ENCODE peak calls at places on chromosomes 5 and 9, in ten cellular contexts. I is SK-N-SH; R is cardiac muscle cell; O is CD4-positive, alpha-beta T cell; L is GM13977; Q is hepatocyte; V is kidney epithelial cell; M is NB4; U is AG04449; N is colonic mucosa. D is an unnamed sample.

GRCh38 chr5:96940586-96940985 is 4.7 kb downstream of the LNPEP start:
- DNase-seq in O (no peak), L (no peak), M (no peak), N (no peak), R (no peak), V (no peak), U (no peak), Q (no peak), I (no peak), D (no peak)

GRCh38 chr9:127154390-127155191 is 32.2 kb upstream of the ANGPTL2 start:
- DNase-seq in O (no peak), M (no peak), U (no peak), L (peak; percentile 46), R (no peak), I (no peak), N (peak; percentile 25), Q (no peak), V (no peak), D (no peak)

GRCh38 chr5:66231508-66231907 is 87.4 kb downstream of the SREK1 start:
- DNase-seq in O (no peak), U (no peak), I (no peak), L (no peak), V (no peak), Q (no peak), R (no peak), M (no peak), N (no peak), D (no peak)

GRCh38 chr9:121393318-121393717 is 23.3 kb upstream of the STOM start:
- DNase-seq in O (no peak), L (no peak), I (no peak), V (no peak), U (no peak), M (no peak), N (no peak), R (no peak), Q (no peak), D (no peak)

GRCh38 chr5:20601678-20602100 is 613.7 kb upstream of the CDH18 start:
- DNase-seq in M (peak; percentile 12), I (no peak), O (no peak), Q (peak; percentile 40), R (no peak), V (peak; percentile 48), U (no peak), L (no peak), N (no peak), D (no peak)

GRCh38 chr9:135787776-135788575 is 86.0 kb downstream of the KCNT1 start:
- DNase-seq in V (no peak), U (no peak), R (no peak), I (no peak), N (no peak), Q (no peak), L (peak; percentile 38), M (no peak), O (no peak), D (no peak)

GRCh38 chr5:59020611-59021285 is 437.9 kb downstream of the RAB3C start:
- DNase-seq in I (no peak), O (no peak), R (no peak), N (peak; percentile 37), Q (peak; percentile 65), M (no peak), U (no peak), V (peak; percentile 70), L (no peak), D (no peak)

GRCh38 chr9:125532812-125533594 is 174.0 kb downstream of the MAPKAP1 start:
- DNase-seq in Q (no peak), V (no peak), U (no peak), N (no peak), L (no peak), R (no peak), O (no peak), M (no peak), I (no peak), D (no peak)

GRCh38 chr5:102589661-102590060 is 90.9 kb upstream of the SLCO6A1 start:
- DNase-seq in U (no peak), I (no peak), L (no peak), R (no peak), V (no peak), N (no peak), O (no peak), M (no peak), Q (no peak), D (no peak)

GRCh38 chr5:1494780-1495524 is 28.8 kb downstream of the LPCAT1 start:
- DNase-seq in L (no peak), N (peak; percentile 36), R (no peak), M (peak; percentile 97), I (no peak), O (no peak), Q (no peak), U (no peak), V (no peak), D (no peak)

GRCh38 chr5:17443333-17444125 is 54.5 kb upstream of the TAF11L2 start:
- DNase-seq in L (no peak), N (no peak), O (no peak), U (no peak), Q (no peak), M (peak; percentile 98), R (no peak), V (no peak), I (no peak), D (no peak)

GRCh38 chr5:178230879-178231735 is 1.5 kb downstream of the PHYKPL start:
- DNase-seq in R (no peak), V (no peak), O (no peak), I (no peak), N (no peak), U (no peak), Q (peak; percentile 31), L (no peak), M (no peak), D (no peak)

GRCh38 chr5:59097116-59097515 is 514.2 kb downstream of the RAB3C start:
- DNase-seq in L (no peak), I (no peak), M (no peak), O (no peak), R (no peak), U (no peak), V (no peak), N (no peak), Q (no peak), D (no peak)

GRCh38 chr9:29144476-29144875 is 1571.2 kb upstream of the C9orf72 start:
- DNase-seq in U (no peak), R (no peak), I (no peak), V (no peak), M (no peak), Q (no peak), O (no peak), L (no peak), N (no peak), D (no peak)

GRCh38 chr5:94361832-94362754 is 256.3 kb downstream of the KIAA0825 start:
- DNase-seq in R (no peak), M (no peak), I (no peak), Q (peak; percentile 23), L (no peak), U (no peak), N (no peak), O (no peak), V (no peak), D (no peak)

DNA sequence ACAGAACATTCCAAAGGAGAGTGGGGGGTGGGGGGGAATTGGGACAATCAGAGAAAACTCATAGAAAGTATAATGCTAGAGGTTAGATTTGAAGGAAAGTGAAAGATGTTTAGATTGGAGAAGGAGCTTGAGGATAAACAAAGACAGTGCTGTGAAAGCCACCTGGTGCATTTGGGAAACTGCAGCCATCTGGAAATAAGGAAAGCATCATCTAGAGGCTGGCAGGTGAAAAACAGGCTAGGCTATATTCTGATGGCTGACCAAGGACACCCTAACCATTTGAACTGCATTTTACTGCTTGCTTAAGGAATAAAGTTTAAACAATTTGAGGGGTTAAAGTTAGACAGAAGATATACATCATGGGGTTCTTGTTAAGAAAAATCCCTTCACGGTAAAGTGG is 296.4 kb downstream of the CETN3 start:
- DNase-seq in Q (no peak), L (no peak), V (no peak), U (no peak), M (no peak), O (no peak), N (no peak), R (no peak), I (no peak), D (no peak)
- TF ChIP-seq CTCF in Q (no peak), L (no peak), V (no peak), U (no peak), M (no peak), O (no peak), N (no peak), R (no peak), I (no peak), D (no peak)

DNA sequence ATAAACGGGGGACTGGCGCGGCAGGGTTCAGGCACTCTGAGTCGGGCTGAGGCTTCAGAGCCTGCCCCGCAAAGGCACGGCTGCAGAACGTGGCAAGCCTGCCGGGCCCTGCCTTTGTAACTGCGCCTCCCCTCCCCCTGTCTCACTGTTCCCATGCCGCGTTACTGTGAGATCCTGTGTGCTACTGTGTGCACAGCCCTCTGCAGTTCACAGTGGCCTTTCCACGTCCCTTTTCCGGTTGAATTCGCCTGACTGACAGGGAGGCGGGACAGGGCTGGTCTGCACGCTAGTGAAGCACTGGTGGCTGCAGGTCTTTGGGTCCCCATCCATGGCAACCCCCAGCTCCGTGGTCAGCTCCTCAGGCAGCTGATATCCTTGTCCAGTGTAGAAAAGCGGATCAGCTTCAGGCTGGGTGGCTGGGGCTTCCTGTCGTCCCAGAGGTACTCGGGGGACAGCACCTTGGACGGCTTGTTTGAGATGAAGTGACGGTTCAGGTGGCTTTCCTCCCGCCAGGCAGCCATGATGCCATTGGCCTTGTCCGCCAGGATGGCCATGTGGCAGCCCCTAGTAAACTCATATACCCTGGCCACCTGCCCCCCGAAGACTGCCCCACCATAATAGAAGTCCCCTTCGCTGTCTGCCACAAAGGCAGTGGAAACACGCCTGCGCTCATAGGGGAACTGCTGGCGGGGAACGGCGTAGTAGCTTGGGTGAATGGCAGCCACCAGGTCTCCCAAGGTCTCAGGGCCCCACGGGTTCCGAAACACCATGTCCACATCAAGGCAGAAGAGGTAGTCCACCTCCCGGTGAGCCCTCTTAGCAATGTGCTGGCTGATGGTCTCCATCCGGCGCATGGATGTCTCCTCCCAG is 10.3 kb downstream of the GBGT1 start:
- DNase-seq in M (no peak), U (no peak), N (no peak), L (no peak), I (no peak), R (no peak), Q (no peak), O (no peak), V (no peak), D (no peak)
- TF ChIP-seq CTCF in M (no peak), U (no peak), N (no peak), L (no peak), I (no peak), R (no peak), Q (no peak), O (no peak), V (no peak), D (no peak)

GRCh38 chr9:113578279-113578865 is 114.8 kb downstream of the RGS3 start:
- DNase-seq in R (no peak), U (no peak), M (no peak), Q (no peak), I (no peak), V (no peak), O (no peak), L (no peak), N (no peak), D (no peak)
- TF ChIP-seq CTCF in R (peak; percentile 11), U (no peak), M (no peak), Q (no peak), I (no peak), V (no peak), O (no peak), L (no peak), N (no peak), D (no peak)

DNA sequence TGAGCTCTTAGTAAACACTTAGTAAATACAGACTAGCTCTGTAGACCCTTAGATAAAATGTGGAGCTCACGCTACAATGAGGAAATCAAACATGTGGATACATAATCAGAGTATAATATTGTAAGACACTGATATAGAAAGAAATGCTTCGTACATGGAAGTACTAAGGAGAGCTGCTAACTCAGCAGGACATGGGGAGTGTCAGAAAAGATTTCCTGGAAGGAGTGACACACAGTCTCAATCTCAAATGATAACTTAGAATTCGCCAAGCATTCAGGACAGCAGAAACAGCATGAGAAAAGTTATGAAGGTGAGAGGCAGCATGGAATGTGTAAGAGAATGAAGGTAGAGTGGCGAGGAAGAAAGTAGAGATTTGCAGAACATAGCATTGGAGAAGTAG is 80.8 kb downstream of the ZNF622 start:
- DNase-seq in R (no peak), V (no peak), N (no peak), Q (no peak), U (no peak), M (no peak), I (no peak), L (no peak), O (no peak), D (no peak)
- TF ChIP-seq CTCF in R (no peak), V (no peak), N (no peak), Q (no peak), U (no peak), M (no peak), I (no peak), L (no peak), O (no peak), D (no peak)

D was measured in mesothelial cell of epicardium.